ENCODE peak calls at places on chromosomes 16 and 17, in eight cellular contexts. X is skeletal muscle cell; H is T-helper 9 cell; D is progenitor cell of endocrine pancreas; E is activated CD4-positive, alpha-beta T cell treated with anti-CD3 and anti-CD28 coated beads, Interleukin-2, amount 10 ng/mL, durations not matched to agents 7 days and 5 days; G is heart right ventricle; O is Caki2; L is psoas muscle. A is an unnamed sample.
A peak's percentile ranks its signal among the peaks of the same experiment; 100 is the strongest.

GRCh38 chr17:77127735-77128361 is 12.9 kb upstream of the SEC14L1 start:
- DNase-seq in X (peak; percentile 63), H (peak; percentile 50), D (no peak), E (peak; percentile 82), G (peak; percentile 80), O (no peak), L (peak; percentile 75), A (peak; percentile 86)

GRCh38 chr17:46756861-46757260 is 61.6 kb downstream of the WNT3 start:
- DNase-seq in X (no peak), H (no peak), D (no peak), E (no peak), G (no peak), O (no peak), L (no peak), A (no peak)

GRCh38 chr16:68873635-68874471 is 30.5 kb downstream of the TANGO6 start:
- DNase-seq in X (no peak), H (no peak), D (no peak), E (no peak), G (no peak), O (no peak), L (no peak), A (no peak)

GRCh38 chr16:64893386-64893785 is 228.5 kb downstream of the CDH11 start:
- DNase-seq in X (peak; percentile 60), H (no peak), D (no peak), E (no peak), G (peak; percentile 18), O (no peak), L (no peak), A (no peak)

GRCh38 chr17:47738178-47738577 is 5.1 kb downstream of the TBX21 start:
- DNase-seq in X (no peak), H (no peak), D (no peak), E (no peak), G (no peak), O (no peak), L (no peak), A (no peak)

GRCh38 chr17:65455972-65456343 is 105.5 kb downstream of the AXIN2 start:
- DNase-seq in X (no peak), H (peak; percentile 1), D (no peak), E (peak; percentile 38), G (peak; percentile 21), O (no peak), L (no peak), A (no peak)

GRCh38 chr17:61579961-61580360 is 11.1 kb downstream of the NACA2 start:
- DNase-seq in X (no peak), H (no peak), D (no peak), E (no peak), G (no peak), O (no peak), L (no peak), A (no peak)

GRCh38 chr17:4946312-4946976 is 1.9 kb downstream of the PFN1 start:
- DNase-seq in X (no peak), H (no peak), D (no peak), E (no peak), G (no peak), O (no peak), L (no peak), A (no peak)

GRCh38 chr17:81440511-81441244 is 45.4 kb downstream of the BAHCC1 start:
- DNase-seq in X (no peak), H (no peak), D (peak; percentile 68), E (no peak), G (no peak), O (no peak), L (no peak), A (no peak)

GRCh38 chr17:39634384-39634871 is 2.5 kb upstream of the STARD3 start:
- DNase-seq in X (no peak), H (no peak), D (no peak), E (peak; percentile 31), G (no peak), O (peak; percentile 62), L (no peak), A (no peak)

GRCh38 chr16:12529582-12529981 is 274.1 kb downstream of the CPPED1 start:
- DNase-seq in X (no peak), H (no peak), D (no peak), E (no peak), G (no peak), O (no peak), L (no peak), A (no peak)

GRCh38 chr17:81961554-81962498 is 839 bp upstream of the NOTUM start:
- DNase-seq in X (no peak), H (no peak), D (no peak), E (no peak), G (no peak), O (no peak), L (no peak), A (no peak)

GRCh38 chr17:16934133-16934795 is 37.7 kb downstream of the TNFRSF13B start:
- DNase-seq in X (no peak), H (no peak), D (no peak), E (no peak), G (no peak), O (no peak), L (no peak), A (no peak)

A was measured in right cardiac atrium.